ENCODE peak calls at places on chromosomes 7 and 10, in ten cellular contexts. K is T-helper 9 cell, L is coronary artery, V is posterior vena cava, R is NCI-H1694 treated with DMSO at 0.1 percent for 48 hours, H is adrenal gland, I is Daoy, O is NCI-H1092 treated with DMSO at 0.1 percent for 48 hours, X is brain pericyte, P is aorta. J is an unnamed sample.

GRCh38 chr10:88881335-88881734 is 1.3 kb downstream of the STAMBPL1 start:
- DNase-seq in K (no peak), L (no peak), V (no peak), R (no peak), H (no peak), I (peak), O (no peak), X (no peak), P (no peak), J (no peak)

GRCh38 chr10:62501547-62501946 is 127.4 kb downstream of the ZNF365 start:
- DNase-seq in K (no peak), L (no peak), V (no peak), R (no peak), H (no peak), I (no peak), O (no peak), X (no peak), P (no peak), J (no peak)

GRCh38 chr7:15709978-15710377 is 23.5 kb upstream of the MEOX2 start:
- DNase-seq in K (no peak), L (no peak), V (no peak), R (no peak), H (no peak), I (no peak), O (no peak), X (no peak), P (no peak), J (no peak)

GRCh38 chr7:135717686-135718085 is 10.3 kb downstream of the SLC13A4 start:
- DNase-seq in K (no peak), L (no peak), V (no peak), R (peak), H (no peak), I (no peak), O (no peak), X (no peak), P (no peak), J (no peak)

GRCh38 chr7:44980393-44981034 is 1.7 kb upstream of the MYO1G start:
- DNase-seq in K (peak), L (no peak), V (no peak), R (no peak), H (peak), I (peak), O (no peak), X (no peak), P (peak), J (no peak)

GRCh38 chr10:122139627-122140151 is 131.4 kb upstream of the BTBD16 start:
- DNase-seq in K (no peak), L (no peak), V (no peak), R (no peak), H (no peak), I (no peak), O (peak), X (no peak), P (no peak), J (no peak)

GRCh38 chr7:145293793-145294153 is 457.9 kb upstream of the TPK1 start:
- DNase-seq in K (no peak), L (no peak), V (no peak), R (peak), H (peak), I (no peak), O (no peak), X (no peak), P (no peak), J (no peak)

GRCh38 chr7:91164948-91165845 is 99.0 kb upstream of the FZD1 start:
- DNase-seq in K (no peak), L (no peak), V (no peak), R (no peak), H (no peak), I (peak), O (no peak), X (no peak), P (no peak), J (no peak)

GRCh38 chr10:13709931-13710690 is 123.3 kb downstream of the PRPF18 start:
- DNase-seq in K (no peak), L (no peak), V (no peak), R (peak), H (no peak), I (no peak), O (no peak), X (no peak), P (no peak), J (no peak)

GRCh38 chr7:103124429-103124979 is 24.4 kb downstream of the NAPEPLD start:
- DNase-seq in K (no peak), L (no peak), V (no peak), R (no peak), H (no peak), I (no peak), O (no peak), X (no peak), P (no peak), J (no peak)

GRCh38 chr10:126160971-126161630 is 227.2 kb downstream of the ADAM12 start:
- DNase-seq in K (no peak), L (no peak), V (no peak), R (no peak), H (no peak), I (peak), O (no peak), X (no peak), P (no peak), J (peak)

GRCh38 chr7:46206474-46207060 is 285.5 kb upstream of the IGFBP3 start:
- DNase-seq in K (no peak), L (no peak), V (no peak), R (no peak), H (no peak), I (peak), O (no peak), X (no peak), P (no peak), J (no peak)

GRCh38 chr10:129491123-129491734 is 24.2 kb downstream of the MGMT start:
- DNase-seq in K (no peak), L (no peak), V (no peak), R (no peak), H (no peak), I (no peak), O (no peak), X (no peak), P (no peak), J (peak)

GRCh38 chr7:27187702-27188665 is 3.0 kb upstream of the HOXA11 start:
- DNase-seq in K (no peak), L (peak), V (peak), R (no peak), H (peak), I (peak), O (no peak), X (no peak), P (peak), J (no peak)

GRCh38 chr10:72825163-72825562 is 68.4 kb upstream of the OIT3 start:
- DNase-seq in K (no peak), L (no peak), V (no peak), R (no peak), H (no peak), I (no peak), O (no peak), X (no peak), P (no peak), J (no peak)

GRCh38 chr10:18486444-18486843 is 164.9 kb downstream of the NSUN6 start:
- DNase-seq in K (no peak), L (no peak), V (no peak), R (no peak), H (no peak), I (no peak), O (no peak), X (no peak), P (no peak), J (no peak)

GRCh38 chr7:76397409-76398183 is 11.9 kb downstream of the SSC4D start:
- DNase-seq in K (peak), L (peak), V (peak), R (no peak), H (peak), I (peak), O (peak), X (no peak), P (peak), J (peak)

GRCh38 chr7:104943502-104944343 is 70.3 kb upstream of the KMT2E start:
- DNase-seq in K (peak), L (no peak), V (no peak), R (no peak), H (peak), I (peak), O (peak), X (no peak), P (no peak), J (no peak)

GRCh38 chr10:57260175-57260574 is 899.1 kb upstream of the ZWINT start:
- DNase-seq in K (no peak), L (no peak), V (no peak), R (no peak), H (no peak), I (no peak), O (no peak), X (no peak), P (no peak), J (peak)

GRCh38 chr7:30780909-30781308 is 9.7 kb downstream of the MINDY4 start:
- DNase-seq in K (no peak), L (peak), V (no peak), R (no peak), H (peak), I (no peak), O (no peak), X (no peak), P (no peak), J (no peak)

GRCh38 chr7:43905954-43906326 is 456 bp downstream of the URGCP start:
- DNase-seq in K (peak), L (no peak), V (peak), R (no peak), H (peak), I (peak), O (peak), X (no peak), P (no peak), J (peak)

GRCh38 chr7:867406-868188 is 8.8 kb upstream of the GET4 start:
- DNase-seq in K (no peak), L (peak), V (no peak), R (no peak), H (no peak), I (peak), O (no peak), X (no peak), P (peak), J (peak)

GRCh38 chr10:76918106-76918505 is 719.5 kb downstream of the KCNMA1 start:
- DNase-seq in K (no peak), L (no peak), V (no peak), R (no peak), H (no peak), I (no peak), O (no peak), X (no peak), P (no peak), J (no peak)

GRCh38 chr7:151080091-151080521 is 503 bp downstream of the FASTK start:
- DNase-seq in K (no peak), L (no peak), V (no peak), R (no peak), H (peak), I (peak), O (no peak), X (no peak), P (no peak), J (no peak)

GRCh38 chr10:14040787-14041631 is 289.7 kb downstream of the FRMD4A start:
- DNase-seq in K (no peak), L (no peak), V (no peak), R (no peak), H (no peak), I (no peak), O (no peak), X (no peak), P (no peak), J (no peak)